ENCODE peak calls at places on chromosomes 2 and 18, in nine cellular contexts. One of them, this sample, is unnamed. For H3K27me3, the result is how much of the 10 kb centered on the place peaks cover.

GRCh38 chr2:220336771-220337170 is 709.3 kb downstream of the SLC4A3 start:
- DNase-seq in H9: no peak
- DNase-seq in iPS DF 6.9: no peak
- DNase-seq in CD8-positive, alpha-beta T cell: no peak
- DNase-seq in ascending aorta: no peak
- DNase-seq in PC-3: no peak
- DNase-seq in IMR-90: no peak
- DNase-seq in heart left ventricle: no peak
- DNase-seq in adrenal gland: no peak
- DNase-seq in this sample: no peak

GRCh38 chr2:188217266-188217665 is 74.4 kb upstream of the GULP1 start:
- DNase-seq in adrenal gland: no peak
- DNase-seq in PC-3: no peak
- DNase-seq in ascending aorta: no peak
- DNase-seq in IMR-90: no peak
- DNase-seq in iPS DF 6.9: no peak
- DNase-seq in H9: peak
- DNase-seq in heart left ventricle: no peak
- DNase-seq in CD8-positive, alpha-beta T cell: no peak
- DNase-seq in this sample: no peak

GRCh38 chr2:27701676-27702075 is 38.0 kb downstream of the SLC4A1AP start:
- DNase-seq in IMR-90: no peak
- DNase-seq in heart left ventricle: peak
- DNase-seq in CD8-positive, alpha-beta T cell: no peak
- DNase-seq in adrenal gland: peak
- DNase-seq in iPS DF 6.9: no peak
- DNase-seq in PC-3: no peak
- DNase-seq in ascending aorta: no peak
- DNase-seq in H9: no peak
- DNase-seq in this sample: no peak

GRCh38 chr18:79367989-79368388 is 27.7 kb upstream of the NFATC1 start:
- DNase-seq in ascending aorta: no peak
- DNase-seq in CD8-positive, alpha-beta T cell: no peak
- DNase-seq in H9: no peak
- DNase-seq in heart left ventricle: no peak
- DNase-seq in adrenal gland: no peak
- DNase-seq in PC-3: no peak
- DNase-seq in iPS DF 6.9: no peak
- DNase-seq in IMR-90: peak
- DNase-seq in this sample: no peak

GRCh38 chr2:121382744-121383143 is 97.7 kb upstream of the TFCP2L1 start:
- DNase-seq in ascending aorta: no peak
- DNase-seq in IMR-90: no peak
- DNase-seq in PC-3: no peak
- DNase-seq in H9: no peak
- DNase-seq in adrenal gland: no peak
- DNase-seq in CD8-positive, alpha-beta T cell: no peak
- DNase-seq in heart left ventricle: no peak
- DNase-seq in iPS DF 6.9: no peak
- DNase-seq in this sample: no peak

GRCh38 chr2:180202591-180202990 is 195.5 kb upstream of the CWC22 start:
- DNase-seq in adrenal gland: no peak
- DNase-seq in ascending aorta: no peak
- DNase-seq in IMR-90: no peak
- DNase-seq in iPS DF 6.9: no peak
- DNase-seq in PC-3: no peak
- DNase-seq in CD8-positive, alpha-beta T cell: no peak
- DNase-seq in heart left ventricle: peak
- DNase-seq in H9: no peak
- DNase-seq in this sample: no peak

GRCh38 chr2:134122610-134123009 is 131.3 kb upstream of the MGAT5 start:
- DNase-seq in heart left ventricle: no peak
- DNase-seq in adrenal gland: no peak
- DNase-seq in iPS DF 6.9: no peak
- DNase-seq in PC-3: peak
- DNase-seq in CD8-positive, alpha-beta T cell: no peak
- DNase-seq in H9: peak
- DNase-seq in IMR-90: no peak
- DNase-seq in ascending aorta: no peak
- DNase-seq in this sample: no peak

GRCh38 chr2:46066116-46066515 is 231.1 kb upstream of the EPAS1 start:
- DNase-seq in ascending aorta: no peak
- DNase-seq in iPS DF 6.9: no peak
- DNase-seq in H9: no peak
- DNase-seq in PC-3: no peak
- DNase-seq in IMR-90: no peak
- DNase-seq in adrenal gland: no peak
- DNase-seq in CD8-positive, alpha-beta T cell: no peak
- DNase-seq in heart left ventricle: no peak
- DNase-seq in this sample: no peak

GRCh38 chr18:67551146-67551545 is 34.6 kb upstream of the DSEL start:
- DNase-seq in heart left ventricle: no peak
- DNase-seq in ascending aorta: no peak
- DNase-seq in IMR-90: no peak
- DNase-seq in iPS DF 6.9: no peak
- DNase-seq in adrenal gland: no peak
- DNase-seq in PC-3: no peak
- DNase-seq in H9: no peak
- DNase-seq in CD8-positive, alpha-beta T cell: no peak
- DNase-seq in this sample: no peak

GRCh38 chr2:30871980-30872789 is 64.9 kb upstream of the CAPN13 start:
- DNase-seq in adrenal gland: no peak
- DNase-seq in heart left ventricle: no peak
- DNase-seq in H9: no peak
- DNase-seq in iPS DF 6.9: no peak
- DNase-seq in IMR-90: no peak
- DNase-seq in PC-3: no peak
- DNase-seq in ascending aorta: no peak
- DNase-seq in CD8-positive, alpha-beta T cell: no peak
- DNase-seq in this sample: no peak

GRCh38 chr2:15446961-15447360 is 114.2 kb downstream of the NBAS start:
- DNase-seq in H9: no peak
- DNase-seq in iPS DF 6.9: no peak
- DNase-seq in adrenal gland: no peak
- DNase-seq in ascending aorta: no peak
- DNase-seq in heart left ventricle: no peak
- DNase-seq in CD8-positive, alpha-beta T cell: no peak
- DNase-seq in PC-3: no peak
- DNase-seq in IMR-90: no peak
- DNase-seq in this sample: no peak

DNA sequence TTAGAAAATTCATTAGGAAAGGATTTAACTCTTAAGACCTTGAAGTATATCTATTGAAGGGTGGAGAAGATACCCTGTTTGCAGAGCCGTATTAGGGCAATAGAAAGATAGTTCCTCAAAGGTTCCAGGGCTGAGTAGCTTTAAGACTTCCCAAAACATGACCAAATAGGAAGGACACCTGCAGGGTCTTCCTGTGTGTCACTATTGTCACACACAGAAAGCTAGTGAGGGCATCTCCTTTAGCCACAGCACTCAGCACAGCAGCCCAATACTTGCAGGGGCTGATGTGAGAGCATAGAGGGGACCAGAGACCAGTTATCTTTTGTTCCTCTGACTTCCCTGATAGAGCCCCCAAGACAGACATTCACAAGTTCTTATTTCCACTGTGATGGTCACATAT is 93.7 kb downstream of the PAX3 start:
- DNase-seq in ascending aorta: no peak
- DNase-seq in IMR-90: no peak
- DNase-seq in heart left ventricle: no peak
- DNase-seq in iPS DF 6.9: no peak
- DNase-seq in PC-3: no peak
- DNase-seq in adrenal gland: no peak
- DNase-seq in CD8-positive, alpha-beta T cell: no peak
- DNase-seq in H9: no peak
- DNase-seq in this sample: no peak
- H3K27me3 ChIP-seq in ascending aorta: under half
- H3K27me3 ChIP-seq in IMR-90: under half
- H3K27me3 ChIP-seq in heart left ventricle: under half
- H3K27me3 ChIP-seq in iPS DF 6.9: under half
- H3K27me3 ChIP-seq in PC-3: half or more
- H3K27me3 ChIP-seq in adrenal gland: under half
- H3K27me3 ChIP-seq in CD8-positive, alpha-beta T cell: under half
- H3K27me3 ChIP-seq in H9: under half
- H3K27me3 ChIP-seq in this sample: under half

GRCh38 chr2:172095905-172096660 is 6.6 kb downstream of the DLX2 start:
- DNase-seq in PC-3: peak
- DNase-seq in CD8-positive, alpha-beta T cell: no peak
- DNase-seq in ascending aorta: no peak
- DNase-seq in IMR-90: no peak
- DNase-seq in H9: no peak
- DNase-seq in iPS DF 6.9: no peak
- DNase-seq in heart left ventricle: no peak
- DNase-seq in adrenal gland: no peak
- DNase-seq in this sample: no peak
- H3K27me3 ChIP-seq in PC-3: under half
- H3K27me3 ChIP-seq in CD8-positive, alpha-beta T cell: half or more
- H3K27me3 ChIP-seq in ascending aorta: half or more
- H3K27me3 ChIP-seq in IMR-90: under half
- H3K27me3 ChIP-seq in H9: half or more
- H3K27me3 ChIP-seq in iPS DF 6.9: half or more
- H3K27me3 ChIP-seq in heart left ventricle: half or more
- H3K27me3 ChIP-seq in adrenal gland: half or more
- H3K27me3 ChIP-seq in this sample: half or more

GRCh38 chr2:95077521-95077807 is 44.1 kb downstream of the MRPS5 start:
- DNase-seq in IMR-90: no peak
- DNase-seq in iPS DF 6.9: no peak
- DNase-seq in H9: no peak
- DNase-seq in ascending aorta: no peak
- DNase-seq in CD8-positive, alpha-beta T cell: no peak
- DNase-seq in PC-3: peak
- DNase-seq in heart left ventricle: no peak
- DNase-seq in adrenal gland: no peak
- DNase-seq in this sample: peak
- H3K27me3 ChIP-seq in IMR-90: under half
- H3K27me3 ChIP-seq in iPS DF 6.9: under half
- H3K27me3 ChIP-seq in H9: under half
- H3K27me3 ChIP-seq in ascending aorta: under half
- H3K27me3 ChIP-seq in CD8-positive, alpha-beta T cell: under half
- H3K27me3 ChIP-seq in PC-3: under half
- H3K27me3 ChIP-seq in heart left ventricle: under half
- H3K27me3 ChIP-seq in adrenal gland: under half
- H3K27me3 ChIP-seq in this sample: under half

DNA sequence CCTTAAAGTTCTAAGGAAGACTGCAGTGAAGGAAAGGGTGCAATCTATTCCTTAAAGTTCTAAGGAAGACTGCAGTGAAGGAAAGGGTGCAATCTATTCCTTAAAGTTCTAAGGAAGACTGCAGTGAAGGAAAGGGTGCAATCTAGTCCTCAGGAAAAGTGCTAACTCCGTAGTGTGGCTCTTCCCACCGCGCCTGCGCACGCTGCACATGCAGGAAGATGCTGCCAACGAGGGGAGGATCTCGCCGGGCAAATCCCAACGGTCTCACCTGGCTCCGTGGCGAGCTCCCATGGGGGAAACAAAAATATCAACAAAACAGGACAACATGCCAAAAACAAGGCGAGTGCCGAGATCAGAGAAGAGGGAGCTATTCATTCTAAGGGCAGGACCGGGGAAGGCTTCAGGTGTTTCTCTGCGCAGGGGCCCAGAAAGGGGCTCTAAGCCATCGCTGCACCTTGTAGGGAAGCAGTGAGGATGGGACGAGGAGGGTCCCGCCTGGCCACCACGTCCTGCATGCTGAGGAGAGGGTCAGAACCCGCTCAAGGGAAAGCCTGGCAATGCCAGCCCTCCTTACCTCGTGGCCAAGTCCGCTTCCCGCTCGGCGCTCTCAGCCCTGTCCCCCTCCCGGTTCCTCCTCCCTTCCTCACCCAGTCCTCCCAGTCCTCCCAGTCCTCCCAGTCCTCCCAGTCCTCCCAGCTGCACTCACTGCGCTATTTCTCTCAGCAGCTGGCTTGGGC is 24.5 kb downstream of the TIMM21 start:
- DNase-seq in CD8-positive, alpha-beta T cell: no peak
- DNase-seq in iPS DF 6.9: no peak
- DNase-seq in H9: no peak
- DNase-seq in IMR-90: no peak
- DNase-seq in heart left ventricle: no peak
- DNase-seq in ascending aorta: no peak
- DNase-seq in PC-3: no peak
- DNase-seq in adrenal gland: no peak
- DNase-seq in this sample: no peak
- H3K27me3 ChIP-seq in CD8-positive, alpha-beta T cell: under half
- H3K27me3 ChIP-seq in iPS DF 6.9: under half
- H3K27me3 ChIP-seq in H9: under half
- H3K27me3 ChIP-seq in IMR-90: under half
- H3K27me3 ChIP-seq in heart left ventricle: under half
- H3K27me3 ChIP-seq in ascending aorta: under half
- H3K27me3 ChIP-seq in PC-3: under half
- H3K27me3 ChIP-seq in adrenal gland: under half
- H3K27me3 ChIP-seq in this sample: under half

GRCh38 chr2:218876562-218877219 is 4.0 kb upstream of the WNT10A start:
- DNase-seq in adrenal gland: peak
- DNase-seq in H9: peak
- DNase-seq in iPS DF 6.9: no peak
- DNase-seq in ascending aorta: no peak
- DNase-seq in IMR-90: peak
- DNase-seq in heart left ventricle: peak
- DNase-seq in PC-3: peak
- DNase-seq in CD8-positive, alpha-beta T cell: peak
- DNase-seq in this sample: peak
- H3K27me3 ChIP-seq in adrenal gland: half or more
- H3K27me3 ChIP-seq in H9: half or more
- H3K27me3 ChIP-seq in iPS DF 6.9: half or more
- H3K27me3 ChIP-seq in ascending aorta: under half
- H3K27me3 ChIP-seq in IMR-90: half or more
- H3K27me3 ChIP-seq in heart left ventricle: half or more
- H3K27me3 ChIP-seq in PC-3: under half
- H3K27me3 ChIP-seq in CD8-positive, alpha-beta T cell: under half
- H3K27me3 ChIP-seq in this sample: half or more

GRCh38 chr2:232422051-232422450 is 15.4 kb downstream of the ALPG start:
- DNase-seq in H9: peak
- DNase-seq in heart left ventricle: no peak
- DNase-seq in adrenal gland: no peak
- DNase-seq in iPS DF 6.9: no peak
- DNase-seq in IMR-90: no peak
- DNase-seq in ascending aorta: no peak
- DNase-seq in CD8-positive, alpha-beta T cell: no peak
- DNase-seq in PC-3: no peak
- DNase-seq in this sample: no peak
- H3K27me3 ChIP-seq in H9: under half
- H3K27me3 ChIP-seq in heart left ventricle: under half
- H3K27me3 ChIP-seq in adrenal gland: under half
- H3K27me3 ChIP-seq in iPS DF 6.9: under half
- H3K27me3 ChIP-seq in IMR-90: half or more
- H3K27me3 ChIP-seq in ascending aorta: under half
- H3K27me3 ChIP-seq in CD8-positive, alpha-beta T cell: under half
- H3K27me3 ChIP-seq in PC-3: under half
- H3K27me3 ChIP-seq in this sample: under half

GRCh38 chr2:173898996-173899395 is 66.2 kb downstream of the SP3 start:
- DNase-seq in ascending aorta: no peak
- DNase-seq in heart left ventricle: no peak
- DNase-seq in iPS DF 6.9: no peak
- DNase-seq in IMR-90: no peak
- DNase-seq in CD8-positive, alpha-beta T cell: no peak
- DNase-seq in adrenal gland: no peak
- DNase-seq in PC-3: no peak
- DNase-seq in H9: no peak
- DNase-seq in this sample: no peak
- H3K27me3 ChIP-seq in ascending aorta: under half
- H3K27me3 ChIP-seq in heart left ventricle: under half
- H3K27me3 ChIP-seq in iPS DF 6.9: under half
- H3K27me3 ChIP-seq in IMR-90: under half
- H3K27me3 ChIP-seq in CD8-positive, alpha-beta T cell: under half
- H3K27me3 ChIP-seq in adrenal gland: under half
- H3K27me3 ChIP-seq in PC-3: under half
- H3K27me3 ChIP-seq in H9: under half
- H3K27me3 ChIP-seq in this sample: under half